ENCODE peak calls at places on chromosomes 5 and 9, in four cellular contexts. One of them, this sample, is unnamed.

GRCh38 chr9:124771867-124772621 is 933 bp upstream of the NR6A1 start:
- DNase-seq in lower leg skin: peak; percentile 92
- DNase-seq in foreskin fibroblast: peak; percentile 83
- DNase-seq in AG10803: peak; percentile 59
- DNase-seq in this sample: peak; percentile 69

GRCh38 chr5:113029614-113030013 is 53.0 kb downstream of the DCP2 start:
- DNase-seq in lower leg skin: no peak
- DNase-seq in foreskin fibroblast: peak; percentile 34
- DNase-seq in AG10803: peak; percentile 74
- DNase-seq in this sample: no peak

GRCh38 chr9:107674937-107675277 is 185.3 kb upstream of the KLF4 start:
- DNase-seq in lower leg skin: peak; percentile 92
- DNase-seq in foreskin fibroblast: peak; percentile 82
- DNase-seq in AG10803: peak; percentile 80
- DNase-seq in this sample: no peak

GRCh38 chr5:84478603-84479002 is 93.9 kb upstream of the EDIL3 start:
- DNase-seq in lower leg skin: no peak
- DNase-seq in foreskin fibroblast: no peak
- DNase-seq in AG10803: no peak
- DNase-seq in this sample: no peak

GRCh38 chr5:160843240-160843639 is 8.8 kb downstream of the ATP10B start:
- DNase-seq in lower leg skin: no peak
- DNase-seq in foreskin fibroblast: no peak
- DNase-seq in AG10803: no peak
- DNase-seq in this sample: no peak

GRCh38 chr5:164097747-164098146 is 592.3 kb downstream of the MAT2B start:
- DNase-seq in lower leg skin: no peak
- DNase-seq in foreskin fibroblast: no peak
- DNase-seq in AG10803: no peak
- DNase-seq in this sample: no peak

GRCh38 chr9:92727716-92728700 is 36.6 kb downstream of the BICD2 start:
- DNase-seq in lower leg skin: peak; percentile 79
- DNase-seq in foreskin fibroblast: no peak
- DNase-seq in AG10803: no peak
- DNase-seq in this sample: no peak

GRCh38 chr5:2378108-2378507 is 373.4 kb downstream of the IRX2 start:
- DNase-seq in lower leg skin: no peak
- DNase-seq in foreskin fibroblast: no peak
- DNase-seq in AG10803: no peak
- DNase-seq in this sample: no peak

GRCh38 chr9:74960548-74960947 is 7.8 kb upstream of the C9orf40 start:
- DNase-seq in lower leg skin: no peak
- DNase-seq in foreskin fibroblast: peak; percentile 91
- DNase-seq in AG10803: peak; percentile 77
- DNase-seq in this sample: no peak

GRCh38 chr5:30458681-30459080 is 734.8 kb upstream of the CDH6 start:
- DNase-seq in lower leg skin: no peak
- DNase-seq in foreskin fibroblast: no peak
- DNase-seq in AG10803: no peak
- DNase-seq in this sample: no peak

GRCh38 chr9:107484117-107484723 is 5.3 kb downstream of the KLF4 start:
- DNase-seq in lower leg skin: peak; percentile 31
- DNase-seq in foreskin fibroblast: peak; percentile 88
- DNase-seq in AG10803: peak; percentile 84
- DNase-seq in this sample: no peak

GRCh38 chr9:6944093-6944551 is 186.3 kb downstream of the KDM4C start:
- DNase-seq in lower leg skin: no peak
- DNase-seq in foreskin fibroblast: peak; percentile 83
- DNase-seq in AG10803: peak; percentile 59
- DNase-seq in this sample: no peak

GRCh38 chr5:174410716-174411512 is 313.5 kb upstream of the MSX2 start:
- DNase-seq in lower leg skin: no peak
- DNase-seq in foreskin fibroblast: no peak
- DNase-seq in AG10803: no peak
- DNase-seq in this sample: no peak

GRCh38 chr9:108484468-108484867 is 371.3 kb downstream of the ACTL7B start:
- DNase-seq in lower leg skin: no peak
- DNase-seq in foreskin fibroblast: no peak
- DNase-seq in AG10803: no peak
- DNase-seq in this sample: no peak

DNA sequence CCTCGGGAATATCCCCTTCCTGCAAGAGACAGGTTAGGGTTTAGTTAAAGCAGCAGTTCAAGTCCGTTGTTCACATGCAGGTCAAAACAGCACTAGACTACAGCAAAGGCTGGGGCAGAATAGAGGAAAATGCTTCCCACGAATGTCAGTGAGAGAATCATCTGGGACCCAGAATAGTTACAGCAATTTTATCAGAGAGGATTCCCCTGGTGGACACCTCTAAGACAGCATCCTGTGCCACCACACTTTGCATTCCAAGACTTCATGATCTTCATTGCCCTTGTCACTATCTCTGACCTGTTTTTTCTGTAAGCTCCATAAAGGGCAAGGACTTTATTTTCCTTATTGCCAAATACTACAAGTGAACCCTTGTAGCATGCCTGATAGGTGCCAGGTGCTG is 12.9 kb downstream of the GRXCR2 start:
- DNase-seq in lower leg skin: no peak
- DNase-seq in foreskin fibroblast: no peak
- DNase-seq in AG10803: no peak
- DNase-seq in this sample: no peak
- TF ChIP-seq CTCF in lower leg skin: no peak
- TF ChIP-seq CTCF in foreskin fibroblast: no peak
- TF ChIP-seq CTCF in AG10803: peak; percentile 25
- TF ChIP-seq CTCF in this sample: no peak

GRCh38 chr9:21688108-21689102 is 114.0 kb upstream of the MTAP start:
- DNase-seq in lower leg skin: no peak
- DNase-seq in foreskin fibroblast: peak; percentile 90
- DNase-seq in AG10803: peak; percentile 98
- DNase-seq in this sample: no peak
- H3K4me3 ChIP-seq in lower leg skin: no peak overlapping the region
- H3K4me3 ChIP-seq in foreskin fibroblast: peak overlapping the region; percentile 51
- H3K4me3 ChIP-seq in AG10803: peak overlapping the region; percentile 48
- H3K4me3 ChIP-seq in this sample: no peak overlapping the region

DNA sequence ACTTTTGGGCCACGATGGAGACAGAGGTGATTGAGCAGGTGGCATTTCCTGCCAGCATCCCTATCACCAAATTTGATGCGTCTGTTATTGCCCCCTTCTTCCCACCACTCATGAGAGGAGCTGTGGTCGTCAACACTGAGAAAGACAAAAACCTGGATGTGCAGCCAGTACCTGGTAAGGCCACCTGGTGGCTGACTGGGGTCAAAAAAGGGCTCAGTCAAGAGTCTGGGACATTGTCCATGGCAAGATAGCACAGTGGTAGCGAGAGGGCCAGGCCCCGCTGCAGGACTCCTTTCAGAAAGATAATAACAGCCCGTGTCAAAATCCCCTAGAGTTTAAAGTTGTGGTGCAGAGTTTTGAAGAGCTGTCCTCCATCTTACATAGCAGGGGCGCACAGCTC is 40.8 kb downstream of the CSF1R start:
- DNase-seq in lower leg skin: no peak
- DNase-seq in foreskin fibroblast: no peak
- DNase-seq in AG10803: no peak
- DNase-seq in this sample: no peak
- TF ChIP-seq CTCF in lower leg skin: no peak
- TF ChIP-seq CTCF in foreskin fibroblast: no peak
- TF ChIP-seq CTCF in AG10803: no peak
- TF ChIP-seq CTCF in this sample: no peak

DNA sequence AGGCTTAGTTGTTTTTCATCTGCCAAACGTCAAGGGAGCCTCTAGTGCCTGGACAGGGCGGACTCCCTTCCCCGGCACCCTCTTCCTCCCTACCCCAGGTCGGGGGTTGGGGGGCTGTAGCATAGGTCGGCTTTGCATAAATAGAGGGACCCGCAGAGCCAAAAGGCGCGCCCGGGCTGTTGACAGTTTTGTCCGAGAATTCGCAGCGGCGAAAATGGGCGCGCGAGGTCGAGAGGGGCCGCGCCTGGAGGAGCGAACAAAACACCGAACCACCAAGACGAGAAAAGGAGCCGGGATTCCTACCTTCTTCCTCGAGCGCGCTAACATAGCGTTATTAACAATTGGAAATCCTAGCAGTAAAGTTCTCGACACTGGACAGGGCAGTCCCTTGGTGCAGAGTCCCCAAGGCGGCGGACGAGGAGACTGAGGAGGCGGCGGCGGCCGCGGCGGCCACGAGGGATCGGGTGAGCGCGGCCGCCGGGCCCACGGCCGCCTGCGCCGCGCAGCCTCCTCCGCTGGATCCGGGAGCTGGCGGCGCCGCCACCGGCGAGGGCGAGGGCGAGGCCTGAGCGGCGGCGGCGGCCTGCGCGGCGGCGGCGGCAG is 1.8 kb downstream of the FOXD1 start:
- DNase-seq in lower leg skin: no peak
- DNase-seq in foreskin fibroblast: peak; percentile 42
- DNase-seq in AG10803: no peak
- DNase-seq in this sample: no peak
- H3K4me3 ChIP-seq in lower leg skin: no peak overlapping the region
- H3K4me3 ChIP-seq in foreskin fibroblast: peak overlapping the region; percentile 67
- H3K4me3 ChIP-seq in AG10803: peak overlapping the region; percentile 83
- H3K4me3 ChIP-seq in this sample: peak overlapping the region; percentile 8

GRCh38 chr5:6371079-6371810 is 7.1 kb downstream of the MED10 start:
- DNase-seq in lower leg skin: peak; percentile 36
- DNase-seq in foreskin fibroblast: no peak
- DNase-seq in AG10803: no peak
- DNase-seq in this sample: no peak
- TF ChIP-seq CTCF in lower leg skin: no peak
- TF ChIP-seq CTCF in foreskin fibroblast: no peak
- TF ChIP-seq CTCF in AG10803: no peak
- TF ChIP-seq CTCF in this sample: no peak

GRCh38 chr5:127940854-127941253 is 142.7 kb upstream of the SLC12A2 start:
- DNase-seq in lower leg skin: no peak
- DNase-seq in foreskin fibroblast: no peak
- DNase-seq in AG10803: no peak
- DNase-seq in this sample: no peak

GRCh38 chr5:127936439-127936972 is 147.1 kb upstream of the SLC12A2 start:
- DNase-seq in lower leg skin: no peak
- DNase-seq in foreskin fibroblast: no peak
- DNase-seq in AG10803: no peak
- DNase-seq in this sample: no peak

GRCh38 chr5:127935398-127935797 is 148.2 kb upstream of the SLC12A2 start:
- DNase-seq in lower leg skin: no peak
- DNase-seq in foreskin fibroblast: no peak
- DNase-seq in AG10803: no peak
- DNase-seq in this sample: no peak

GRCh38 chr5:127941646-127942045 is 141.9 kb upstream of the SLC12A2 start:
- DNase-seq in lower leg skin: no peak
- DNase-seq in foreskin fibroblast: peak; percentile 59
- DNase-seq in AG10803: no peak
- DNase-seq in this sample: no peak

DNA sequence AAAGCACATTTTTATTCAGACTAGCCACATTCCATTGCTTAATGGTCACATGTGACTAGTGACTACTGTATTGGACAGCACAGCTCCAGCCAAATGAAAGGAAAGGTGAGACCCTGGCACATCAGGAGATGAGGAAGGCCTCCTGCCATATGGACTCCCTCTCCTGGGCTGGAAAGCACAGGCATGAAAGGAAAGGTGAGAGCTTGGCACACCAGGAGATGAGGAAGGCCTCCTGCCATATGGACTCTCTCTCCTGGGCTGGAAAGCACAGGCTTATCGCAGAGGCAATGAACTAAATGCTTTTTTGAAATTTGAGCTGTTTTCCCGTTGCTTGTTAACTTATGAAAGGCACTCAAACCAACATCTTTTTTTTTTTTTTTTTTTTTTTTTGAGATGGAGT is 144.8 kb upstream of the SLC12A2 start:
- DNase-seq in lower leg skin: no peak
- DNase-seq in foreskin fibroblast: no peak
- DNase-seq in AG10803: no peak
- DNase-seq in this sample: no peak
- H3K4me3 ChIP-seq in lower leg skin: no peak overlapping the region
- H3K4me3 ChIP-seq in foreskin fibroblast: no peak overlapping the region
- H3K4me3 ChIP-seq in AG10803: no peak overlapping the region
- H3K4me3 ChIP-seq in this sample: no peak overlapping the region

DNA sequence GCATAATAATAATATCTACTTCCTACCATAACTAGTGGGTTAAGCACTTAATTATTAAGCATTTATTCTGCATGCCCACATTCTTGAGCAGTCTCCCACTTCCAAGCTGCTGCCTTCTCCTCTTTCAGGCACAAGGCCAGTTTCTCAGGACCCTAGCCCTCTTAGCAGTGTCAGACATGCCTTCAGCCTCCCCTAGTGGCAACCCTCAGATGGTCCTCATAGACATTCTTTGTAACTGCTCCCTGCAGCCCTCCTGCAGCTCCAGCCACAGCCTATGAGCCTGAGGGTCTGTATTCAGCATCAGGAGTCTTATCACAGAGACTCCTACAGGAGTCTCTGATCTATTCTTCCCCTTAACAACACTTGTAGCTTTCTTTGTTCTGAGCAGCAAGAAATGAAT is 3.8 kb downstream of the IL9 start:
- DNase-seq in lower leg skin: no peak
- DNase-seq in foreskin fibroblast: no peak
- DNase-seq in AG10803: no peak
- DNase-seq in this sample: no peak
- TF ChIP-seq CTCF in lower leg skin: no peak
- TF ChIP-seq CTCF in foreskin fibroblast: no peak
- TF ChIP-seq CTCF in AG10803: no peak
- TF ChIP-seq CTCF in this sample: no peak

DNA sequence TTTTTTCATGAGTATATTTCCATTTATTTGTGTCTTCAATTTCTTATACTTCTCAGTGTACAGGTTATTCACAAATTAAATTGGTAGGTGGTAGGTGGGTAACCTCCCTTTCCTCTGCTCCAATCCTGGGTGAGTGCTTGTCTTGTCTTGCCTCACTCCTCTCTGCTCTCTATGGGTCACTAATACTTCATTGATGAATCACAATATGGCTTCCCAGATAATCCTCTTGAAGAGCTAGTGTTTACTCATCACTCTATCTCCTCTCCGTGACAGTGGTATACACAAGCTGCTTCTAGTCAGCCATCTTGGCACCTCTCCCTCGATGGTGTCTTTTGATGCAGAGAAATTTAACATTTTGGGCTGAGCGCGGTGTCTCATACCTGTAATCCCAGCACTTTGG is 331.8 kb upstream of the NMUR2 start:
- DNase-seq in lower leg skin: no peak
- DNase-seq in foreskin fibroblast: no peak
- DNase-seq in AG10803: no peak
- DNase-seq in this sample: no peak
- H3K4me3 ChIP-seq in lower leg skin: no peak overlapping the region
- H3K4me3 ChIP-seq in foreskin fibroblast: no peak overlapping the region
- H3K4me3 ChIP-seq in AG10803: no peak overlapping the region
- H3K4me3 ChIP-seq in this sample: no peak overlapping the region